ENCODE peak calls at places on chromosomes 4 and X, in five cellular contexts. F is GM10248, P is type B pancreatic cell, I is mesothelial cell of epicardium, C is IMR-90. D is an unnamed sample.

GRCh38 chrX:36867143-36867542 is 141.0 kb upstream of the FAM47C start:
- DNase-seq in I (no peak), F (peak), P (no peak), C (peak), D (no peak)

GRCh38 chr4:95290702-95291101 is 258.1 kb downstream of the UNC5C start:
- DNase-seq in C (no peak), P (no peak), F (no peak), I (no peak), D (no peak)

GRCh38 chr4:32031026-32031425 is 1310.9 kb downstream of the PCDH7 start:
- DNase-seq in I (no peak), P (no peak), F (no peak), C (no peak), D (no peak)

GRCh38 chrX:150587585-150588503 is 19.4 kb downstream of the MTM1 start:
- DNase-seq in I (no peak), P (no peak), C (no peak), F (no peak), D (no peak)

GRCh38 chrX:7068939-7069367 is 78.6 kb upstream of the STS start:
- DNase-seq in F (no peak), P (no peak), C (no peak), I (no peak), D (no peak)

GRCh38 chrX:84046403-84046984 is 141.5 kb downstream of the RPS6KA6 start:
- DNase-seq in F (peak), C (peak), I (no peak), P (peak), D (no peak)

GRCh38 chr4:69849297-69849696 is 10.6 kb downstream of the SULT1E1 start:
- DNase-seq in F (no peak), P (no peak), I (no peak), C (no peak), D (no peak)

GRCh38 chrX:6021316-6022091 is 207.2 kb downstream of the NLGN4X start:
- DNase-seq in P (no peak), I (peak), F (peak), C (peak), D (no peak)

GRCh38 chr4:55547461-55547770 is 707 bp upstream of the CLOCK start:
- DNase-seq in P (no peak), C (no peak), I (no peak), F (no peak), D (peak)

GRCh38 chrX:16222123-16222522 is 54.8 kb downstream of the MAGEB17 start:
- DNase-seq in C (peak), P (no peak), I (no peak), F (no peak), D (no peak)

GRCh38 chrX:148960060-148960459 is 459.6 kb downstream of the AFF2 start:
- DNase-seq in I (no peak), F (no peak), P (no peak), C (no peak), D (no peak)

GRCh38 chrX:74023203-74023602 is 280.8 kb upstream of the ZCCHC13 start:
- DNase-seq in F (no peak), C (no peak), P (no peak), I (no peak), D (no peak)

GRCh38 chr4:178241601-178242118 is 799.4 kb upstream of the AGA start:
- DNase-seq in C (no peak), P (no peak), F (no peak), I (no peak), D (no peak)

GRCh38 chr4:100933628-100934027 is 413.7 kb downstream of the PPP3CA start:
- DNase-seq in P (no peak), I (no peak), F (no peak), C (peak), D (no peak)

GRCh38 chr4:86664959-86665358 is 70.8 kb downstream of the PTPN13 start:
- DNase-seq in F (no peak), C (peak), P (no peak), I (no peak), D (no peak)

GRCh38 chr4:105551968-105552746 is at the start of gene ARHGEF38:
- DNase-seq in P (no peak), C (peak), F (no peak), I (no peak), D (no peak)

GRCh38 chr4:113316879-113317278 is 267.4 kb downstream of the ANK2 start:
- DNase-seq in C (no peak), I (no peak), P (no peak), F (peak), D (no peak)

GRCh38 chr4:184843984-184844554 is 18.3 kb upstream of the ACSL1 start:
- DNase-seq in C (no peak), I (no peak), P (no peak), F (no peak), D (peak)

GRCh38 chr4:183284965-183285364 is 35.1 kb downstream of the CLDN22 start:
- DNase-seq in I (no peak), P (no peak), C (peak), F (no peak), D (no peak)

GRCh38 chrX:155441097-155441496 is 17.3 kb downstream of the F8A3 start:
- DNase-seq in I (no peak), P (no peak), F (no peak), C (no peak), D (no peak)

GRCh38 chr4:180695851-180696250 is 1547.4 kb upstream of the TENM3 start:
- DNase-seq in F (no peak), I (no peak), P (no peak), C (peak), D (no peak)

DNA sequence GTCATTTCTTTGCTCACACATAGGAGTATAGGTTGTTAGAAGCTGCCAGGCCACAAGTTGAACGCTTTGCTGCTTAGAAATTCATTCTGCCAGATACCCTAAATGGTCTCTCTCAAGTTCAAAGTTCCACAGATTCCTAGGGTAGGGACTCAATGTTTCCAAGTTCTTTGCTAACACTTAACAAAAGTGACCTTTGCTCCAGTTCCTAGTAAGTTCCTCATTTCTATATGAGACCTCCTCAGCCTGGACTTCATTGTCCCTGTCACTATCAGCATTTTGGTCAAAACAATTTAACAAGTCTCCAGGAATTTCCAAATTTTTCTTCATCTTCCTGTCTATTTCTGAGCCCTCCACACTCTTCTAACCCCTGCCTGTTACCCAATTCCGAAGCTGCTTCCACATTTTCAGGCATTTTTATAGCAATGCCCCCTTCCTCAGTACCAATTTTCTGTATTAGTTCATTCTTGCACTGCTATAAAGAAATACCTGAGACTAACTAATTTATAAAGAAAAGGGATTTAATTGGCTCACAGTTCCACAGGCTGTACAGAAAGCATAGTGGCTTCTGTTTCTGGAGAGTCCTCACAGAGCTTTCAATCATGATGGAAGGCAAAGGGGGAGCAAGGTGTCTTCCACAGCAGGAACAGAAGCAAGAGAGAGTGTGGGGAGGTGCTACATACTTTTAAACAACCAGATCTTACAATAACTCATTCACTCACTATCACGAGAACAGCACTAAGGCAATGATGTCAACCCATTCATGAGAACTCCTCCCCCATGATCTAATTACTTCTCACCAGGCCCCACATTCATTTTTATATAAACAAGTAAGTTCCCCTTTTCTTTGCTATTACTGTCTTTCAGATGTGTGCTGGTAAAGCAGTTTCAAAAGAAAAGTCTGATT is 11.5 kb upstream of the TLR1 start:
- DNase-seq in F (no peak), C (peak), I (no peak), P (no peak), D (no peak)
- TF ChIP-seq CTCF in F (no peak), C (no peak), I (no peak), P (no peak), D (no peak)

GRCh38 chr4:47383829-47384427 is 79.6 kb downstream of the COMMD8 start:
- DNase-seq in C (peak), P (no peak), F (peak), I (no peak), D (no peak)
- TF ChIP-seq CTCF in C (peak), P (peak), F (peak), I (peak), D (peak)

GRCh38 chr4:24093446-24093845 is 203.6 kb upstream of the PPARGC1A start:
- DNase-seq in I (no peak), C (no peak), F (no peak), P (no peak), D (no peak)

GRCh38 chr4:24091632-24092240 is 201.9 kb upstream of the PPARGC1A start:
- DNase-seq in F (no peak), C (peak), I (no peak), P (no peak), D (no peak)

GRCh38 chr4:24094726-24095125 is 204.9 kb upstream of the PPARGC1A start:
- DNase-seq in I (no peak), P (no peak), C (peak), F (no peak), D (no peak)

DNA sequence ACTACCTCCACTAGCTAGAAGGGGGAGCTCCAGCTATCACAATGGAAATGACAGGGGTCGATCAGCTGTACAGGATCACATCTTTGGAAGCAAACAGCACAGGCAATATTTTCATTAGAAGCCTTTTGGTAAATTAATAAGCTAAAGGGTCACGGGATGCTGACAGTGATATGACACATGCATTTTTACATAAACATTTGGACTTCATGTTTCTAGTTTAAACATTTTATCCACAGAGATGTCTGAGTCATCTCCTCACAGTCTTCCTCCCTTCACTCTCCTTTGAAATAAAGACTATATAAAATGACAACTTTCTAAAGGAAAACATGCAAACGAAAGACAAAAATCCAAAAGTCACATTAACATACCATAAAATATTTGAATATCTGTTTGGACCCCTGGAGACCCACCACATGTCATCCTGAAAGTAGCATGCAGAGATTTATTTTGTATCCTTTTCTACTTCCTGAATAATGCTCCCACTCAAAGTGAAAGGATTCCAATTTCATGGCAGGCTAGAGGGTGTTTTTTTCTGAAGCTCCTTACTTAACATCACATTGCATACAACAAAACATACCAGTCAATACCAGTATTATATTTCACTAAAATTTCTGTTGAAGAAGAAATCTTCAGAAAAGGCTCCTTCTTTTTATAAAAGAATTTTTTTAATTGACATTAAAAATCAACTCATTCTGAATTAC is 200.1 kb upstream of the PPARGC1A start:
- DNase-seq in P (no peak), F (no peak), C (peak), I (no peak), D (no peak)
- TF ChIP-seq CTCF in P (no peak), F (no peak), C (peak), I (no peak), D (peak)

GRCh38 chrX:57918750-57919436 is 8.6 kb upstream of the ZXDA start:
- DNase-seq in P (no peak), F (no peak), C (peak), I (no peak), D (no peak)
- TF ChIP-seq CTCF in P (no peak), F (peak), C (peak), I (peak), D (no peak)

GRCh38 chr4:93894995-93895394 is 66.4 kb downstream of the ATOH1 start:
- DNase-seq in P (no peak), I (no peak), C (no peak), F (no peak), D (no peak)

DNA sequence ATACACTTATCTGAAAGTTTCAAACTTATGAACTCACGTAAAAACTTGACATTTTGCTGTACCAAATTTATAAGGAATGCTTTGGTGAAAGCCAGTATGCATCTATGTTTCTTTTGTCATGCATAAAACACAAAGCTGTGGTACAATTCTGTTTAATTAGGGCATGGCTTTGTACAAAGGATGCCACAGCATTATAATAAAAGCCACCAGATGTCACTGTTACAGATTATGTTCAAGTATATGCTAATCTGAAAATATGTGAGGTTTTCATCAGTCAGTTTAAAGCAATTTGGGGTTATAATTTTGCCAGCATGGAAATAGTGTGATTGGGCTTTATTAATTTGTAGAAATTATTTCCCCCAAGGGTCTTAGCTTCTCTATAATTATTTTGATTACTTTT is 69.0 kb downstream of the ATOH1 start:
- DNase-seq in P (no peak), C (no peak), I (no peak), F (no peak), D (no peak)
- TF ChIP-seq CTCF in P (peak), C (no peak), I (no peak), F (peak), D (peak)

DNA sequence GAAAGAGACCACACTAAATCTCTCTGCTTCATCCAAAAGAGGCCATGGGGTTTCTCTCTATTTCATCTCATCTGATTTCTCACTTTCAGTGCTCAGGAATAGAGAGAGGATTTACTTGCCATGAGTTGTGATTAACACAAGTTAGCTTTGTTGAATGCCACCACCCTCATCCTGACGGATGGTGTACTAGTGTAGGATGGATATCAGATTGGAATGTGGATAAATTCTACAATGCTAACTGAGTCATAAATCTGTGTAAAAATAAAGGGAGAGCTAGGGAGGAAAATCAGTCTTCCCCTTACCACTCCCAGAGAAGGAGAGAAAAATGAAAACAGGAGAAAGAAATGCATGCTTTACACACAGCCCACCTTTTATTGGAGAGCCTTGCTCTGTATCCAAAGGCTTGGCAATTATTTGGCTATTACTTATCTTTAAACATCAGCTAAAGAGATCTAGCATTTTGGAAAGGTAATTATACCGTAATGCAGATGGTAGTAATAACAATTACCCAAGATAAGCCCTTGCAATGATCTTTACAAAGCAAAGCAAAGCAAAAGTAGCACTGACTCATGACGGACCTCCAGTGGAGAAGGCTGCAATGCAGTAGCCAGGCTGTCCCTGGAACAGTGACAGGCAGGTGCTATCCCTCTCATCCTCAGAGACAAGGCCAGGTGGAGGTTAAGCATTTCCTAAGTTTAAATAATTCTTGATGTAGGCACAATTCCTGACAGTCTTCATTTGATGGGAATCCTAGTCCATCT is 306.3 kb upstream of the PPARGC1A start:
- DNase-seq in C (peak), P (no peak), I (no peak), F (no peak), D (no peak)
- TF ChIP-seq CTCF in C (no peak), P (no peak), I (no peak), F (no peak), D (peak)

D was measured in osteocyte.